ENCODE peak calls at places on chromosomes 3 and 15, in five cellular contexts. N is H9, C is HepG2, P is PC-9, A is MM.1S. T is an unnamed sample. For H4K20me1, the result is how much of the 10 kb centered on the place peaks cover.

GRCh38 chr15:85414495-85414894 is 34.1 kb downstream of the AKAP13 start:
- DNase-seq in N (no peak), C (no peak), P (no peak), A (peak), T (peak)

GRCh38 chr3:172848910-172849309 is 98.4 kb downstream of the ECT2 start:
- DNase-seq in N (no peak), C (no peak), P (no peak), A (no peak), T (peak)

GRCh38 chr3:69012836-69013255 is 638 bp downstream of the EOGT start:
- DNase-seq in N (peak), C (peak), P (no peak), A (peak), T (peak)

GRCh38 chr3:88301273-88302002 is 151.7 kb downstream of the C3orf38 start:
- DNase-seq in N (no peak), C (no peak), P (no peak), A (no peak), T (no peak)

GRCh38 chr3:46124216-46125143 is 83.6 kb downstream of the CCR1 start:
- DNase-seq in N (no peak), C (no peak), P (peak), A (no peak), T (no peak)

GRCh38 chr3:15645740-15646490 is 44.4 kb downstream of the BTD start:
- DNase-seq in N (no peak), C (no peak), P (peak), A (no peak), T (peak)

GRCh38 chr3:151410891-151411559 is 26.5 kb upstream of the P2RY12 start:
- DNase-seq in N (no peak), C (no peak), P (no peak), A (no peak), T (no peak)

GRCh38 chr3:142359367-142359766 is 88.5 kb downstream of the XRN1 start:
- DNase-seq in N (no peak), C (no peak), P (no peak), A (no peak), T (no peak)

GRCh38 chr15:67794832-67795574 is 30.3 kb upstream of the SKOR1 start:
- DNase-seq in N (no peak), C (no peak), P (no peak), A (no peak), T (no peak)

GRCh38 chr15:98381446-98381845 is 266.9 kb upstream of the IGF1R start:
- DNase-seq in N (no peak), C (no peak), P (no peak), A (no peak), T (no peak)

GRCh38 chr3:17625111-17625510 is 117.3 kb downstream of the TBC1D5 start:
- DNase-seq in N (no peak), C (no peak), P (no peak), A (no peak), T (no peak)

GRCh38 chr15:93384886-93385285 is 295.9 kb upstream of the RGMA start:
- DNase-seq in N (no peak), C (no peak), P (no peak), A (no peak), T (no peak)

GRCh38 chr3:139520028-139520737 is 19.4 kb downstream of the RBP1 start:
- DNase-seq in N (peak), C (no peak), P (no peak), A (peak), T (no peak)

GRCh38 chr3:191236635-191237034 is 37.6 kb downstream of the OSTN start:
- DNase-seq in N (no peak), C (no peak), P (peak), A (no peak), T (peak)

GRCh38 chr3:188929138-188929537 is 242.6 kb upstream of the TPRG1 start:
- DNase-seq in N (no peak), C (peak), P (no peak), A (no peak), T (no peak)

GRCh38 chr3:195714380-195715011 is 6.3 kb upstream of the MUC20 start:
- DNase-seq in N (no peak), C (no peak), P (no peak), A (no peak), T (no peak)

GRCh38 chr3:195717852-195718476 is 2.8 kb upstream of the MUC20 start:
- DNase-seq in N (no peak), C (no peak), P (no peak), A (no peak), T (no peak)

GRCh38 chr3:195717416-195717815 is 3.4 kb upstream of the MUC20 start:
- DNase-seq in N (no peak), C (no peak), P (no peak), A (no peak), T (no peak)

GRCh38 chr3:195715134-195715533 is 5.6 kb upstream of the MUC20 start:
- DNase-seq in N (no peak), C (no peak), P (no peak), A (no peak), T (no peak)

GRCh38 chr3:195715583-195716266 is 5.1 kb upstream of the MUC20 start:
- DNase-seq in N (no peak), C (peak), P (peak), A (no peak), T (no peak)
- H4K20me1 ChIP-seq in N (under half), C (under half), P (under half), A (under half), T (under half)

GRCh38 chr15:76470691-76471090 is 134.1 kb downstream of the ISL2 start:
- DNase-seq in N (no peak), C (no peak), P (no peak), A (no peak), T (no peak)

GRCh38 chr15:76460871-76461270 is 124.3 kb downstream of the ISL2 start:
- DNase-seq in N (no peak), C (no peak), P (no peak), A (no peak), T (no peak)

GRCh38 chr15:76468722-76469121 is 132.1 kb downstream of the ISL2 start:
- DNase-seq in N (no peak), C (no peak), P (no peak), A (no peak), T (no peak)

GRCh38 chr15:76467136-76467535 is 130.6 kb downstream of the ISL2 start:
- DNase-seq in N (no peak), C (no peak), P (no peak), A (no peak), T (no peak)

GRCh38 chr15:76465728-76466127 is 129.2 kb downstream of the ISL2 start:
- DNase-seq in N (no peak), C (no peak), P (no peak), A (no peak), T (no peak)
- H4K20me1 ChIP-seq in N (under half), C (under half), P (under half), A (under half), T (under half)

DNA sequence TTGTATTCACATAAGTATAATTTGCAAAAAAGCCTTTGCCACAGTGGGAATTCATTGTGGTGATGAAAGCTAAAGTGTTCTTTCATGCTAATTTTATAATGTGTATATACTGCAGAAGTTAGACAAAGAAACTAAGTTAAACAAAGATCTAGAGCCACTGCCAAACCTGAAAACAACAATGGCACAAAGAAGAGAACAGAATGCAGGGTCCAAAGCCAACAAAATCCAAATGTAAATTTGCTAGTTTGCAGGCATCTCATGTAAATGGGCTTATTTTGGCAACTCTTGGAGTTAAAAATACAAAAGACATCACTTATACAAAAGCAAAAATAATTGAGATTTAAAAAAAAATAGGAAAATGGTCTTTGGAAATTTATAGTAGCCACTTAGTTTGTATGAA is 123.0 kb downstream of the TCF12 start:
- DNase-seq in N (no peak), C (no peak), P (no peak), A (no peak), T (peak)
- H4K20me1 ChIP-seq in N (under half), C (under half), P (under half), A (under half), T (under half)

DNA sequence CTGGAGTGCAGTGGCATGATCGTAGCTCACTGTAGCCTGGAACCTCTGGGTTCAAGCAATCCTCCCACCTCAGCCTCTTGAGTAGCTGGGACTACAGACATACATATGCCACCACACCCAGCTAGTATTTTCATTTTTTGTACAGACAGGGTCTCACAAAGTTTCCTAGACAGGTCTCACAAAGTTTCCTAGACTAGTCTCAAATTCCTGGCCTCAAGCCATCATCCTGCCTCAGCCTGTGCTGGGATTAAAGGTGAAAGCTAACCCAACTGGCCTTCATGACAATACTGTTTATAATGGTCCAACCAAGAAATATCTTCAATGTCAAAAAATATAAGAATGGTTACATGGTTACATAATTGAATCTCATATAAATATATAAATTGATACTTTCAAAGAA is 24.0 kb downstream of the GPR176 start:
- DNase-seq in N (no peak), C (no peak), P (no peak), A (no peak), T (peak)
- H4K20me1 ChIP-seq in N (under half), C (under half), P (under half), A (under half), T (under half)